ENCODE peak calls at places on chromosomes 3 and 15, in eight cellular contexts. W is upper lobe of left lung, E is lower leg skin, V is AG09309, M is AG04449, G is GM12865, A is tibial nerve, H is NB4. P is an unnamed sample.
A peak's percentile ranks its signal among the peaks of the same experiment; 100 is the strongest.

GRCh38 chr15:56964182-56964581 is 45.7 kb downstream of the TCF12 start:
- DNase-seq in E (no peak), W (no peak), M (no peak), H (no peak), A (no peak), V (no peak), G (peak; percentile 54), P (no peak)

GRCh38 chr15:74651251-74651741 is 35.7 kb downstream of the CLK3 start:
- DNase-seq in G (no peak), E (no peak), H (no peak), M (no peak), W (no peak), A (no peak), V (no peak), P (no peak)

GRCh38 chr3:22922317-22922716 is 280.8 kb upstream of the UBE2E2 start:
- DNase-seq in V (no peak), H (peak; percentile 6), M (no peak), G (peak; percentile 38), E (no peak), W (no peak), A (no peak), P (no peak)

GRCh38 chr15:61906961-61907752 is 153.1 kb downstream of the VPS13C start:
- DNase-seq in H (no peak), V (no peak), A (no peak), W (no peak), G (no peak), E (no peak), M (no peak), P (no peak)

GRCh38 chr15:85482896-85483295 is 102.5 kb downstream of the AKAP13 start:
- DNase-seq in V (peak; percentile 74), G (no peak), M (peak; percentile 77), E (no peak), W (no peak), H (peak; percentile 58), A (no peak), P (no peak)

GRCh38 chr3:43872901-43873300 is 182.2 kb downstream of the ABHD5 start:
- DNase-seq in M (no peak), W (no peak), E (no peak), V (peak; percentile 32), H (no peak), G (no peak), A (no peak), P (no peak)

GRCh38 chr15:40844543-40844981 is 714 bp downstream of the SPINT1 start:
- DNase-seq in G (peak; percentile 29), H (peak; percentile 77), A (no peak), M (no peak), E (no peak), W (peak; percentile 36), V (no peak), P (no peak)

GRCh38 chr3:125381743-125382142 is 6.6 kb upstream of the ZNF148 start:
- DNase-seq in V (no peak), E (no peak), G (peak; percentile 78), M (no peak), A (no peak), W (no peak), H (peak; percentile 15), P (no peak)

GRCh38 chr3:3296858-3297430 is 117.5 kb upstream of the CRBN start:
- DNase-seq in H (no peak), W (no peak), E (no peak), V (no peak), A (no peak), M (no peak), G (no peak), P (no peak)

GRCh38 chr3:31361391-31362273 is 171.1 kb upstream of the STT3B start:
- DNase-seq in W (no peak), G (no peak), V (peak; percentile 67), H (no peak), M (peak; percentile 49), E (no peak), A (no peak), P (no peak)

GRCh38 chr3:30496496-30496966 is 109.9 kb upstream of the TGFBR2 start:
- DNase-seq in G (no peak), E (peak; percentile 53), A (peak; percentile 49), V (no peak), H (peak; percentile 14), W (no peak), M (no peak), P (no peak)

GRCh38 chr3:134311265-134311664 is 60.6 kb upstream of the RYK start:
- DNase-seq in V (no peak), G (no peak), W (no peak), M (no peak), E (no peak), A (no peak), H (no peak), P (no peak)

GRCh38 chr15:100249096-100249815 is 92.5 kb downstream of the ADAMTS17 start:
- DNase-seq in V (no peak), A (no peak), G (no peak), W (peak; percentile 5), H (no peak), E (no peak), M (no peak), P (no peak)

GRCh38 chr3:15258720-15259119 is 52.7 kb downstream of the CAPN7 start:
- DNase-seq in E (no peak), G (no peak), M (no peak), A (no peak), W (no peak), V (no peak), H (no peak), P (no peak)

GRCh38 chr3:159775372-159775961 is 213.2 kb upstream of the IL12A start:
- DNase-seq in M (no peak), V (peak; percentile 52), H (no peak), E (peak; percentile 35), W (no peak), A (no peak), G (no peak), P (no peak)

GRCh38 chr3:97291901-97292300 is 472.7 kb upstream of the ARL6 start:
- DNase-seq in A (no peak), H (no peak), W (no peak), M (no peak), G (no peak), E (no peak), V (no peak), P (no peak)

GRCh38 chr3:170992854-170993253 is 33.7 kb downstream of the SLC2A2 start:
- DNase-seq in G (peak; percentile 11), V (no peak), M (no peak), A (no peak), E (no peak), H (no peak), W (no peak), P (no peak)

GRCh38 chr3:66035763-66036477 is 2.8 kb downstream of the MAGI1 start:
- DNase-seq in H (no peak), V (no peak), A (no peak), E (no peak), M (no peak), G (no peak), W (no peak), P (peak; percentile 59)

GRCh38 chr15:74036271-74037170 is 42.0 kb downstream of the PML start:
- DNase-seq in W (peak; percentile 57), A (peak; percentile 62), H (peak; percentile 46), G (no peak), V (no peak), M (no peak), E (no peak), P (peak; percentile 23)

GRCh38 chr3:41863024-41863423 is 98.9 kb downstream of the ULK4 start:
- DNase-seq in W (no peak), M (no peak), A (no peak), E (no peak), H (no peak), G (peak; percentile 24), V (no peak), P (no peak)
- TF ChIP-seq CTCF in W (no peak), M (no peak), A (no peak), E (no peak), H (no peak), G (peak; percentile 10), V (no peak), P (peak; percentile 6)

GRCh38 chr3:195441051-195441450 is 1.8 kb downstream of the ACAP2 start:
- DNase-seq in G (no peak), H (no peak), W (no peak), E (no peak), M (no peak), V (no peak), A (no peak), P (no peak)
- H3K4me3 ChIP-seq in G (peak overlapping the region; percentile 82), H (peak overlapping the region; percentile 86), W (no peak overlapping the region), E (no peak overlapping the region), M (peak overlapping the region; percentile 87), V (peak overlapping the region; percentile 85), A (peak overlapping the region; percentile 99), P (peak overlapping the region; percentile 88)

GRCh38 chr3:48698891-48699290 is 13.2 kb upstream of the NCKIPSD start:
- DNase-seq in E (no peak), M (no peak), G (no peak), H (no peak), A (no peak), W (no peak), V (no peak), P (no peak)

GRCh38 chr3:48700750-48701405 is 15.2 kb upstream of the NCKIPSD start:
- DNase-seq in W (no peak), H (no peak), V (no peak), A (no peak), G (no peak), M (no peak), E (no peak), P (no peak)

GRCh38 chr3:48696156-48696555 is 10.4 kb upstream of the NCKIPSD start:
- DNase-seq in W (no peak), A (no peak), H (no peak), M (no peak), G (no peak), E (no peak), V (no peak), P (no peak)

GRCh38 chr3:48695113-48695753 is 9.5 kb upstream of the NCKIPSD start:
- DNase-seq in M (no peak), G (no peak), H (no peak), E (peak; percentile 75), V (no peak), A (peak; percentile 68), W (no peak), P (no peak)

GRCh38 chr3:48697952-48698351 is 12.2 kb upstream of the NCKIPSD start:
- DNase-seq in E (no peak), M (no peak), V (no peak), G (no peak), W (no peak), H (no peak), A (no peak), P (no peak)
- TF ChIP-seq CTCF in E (no peak), M (no peak), V (peak; percentile 6), G (no peak), W (no peak), H (no peak), A (no peak), P (peak; percentile 2)

GRCh38 chr15:96802870-96803269 is 472.4 kb downstream of the NR2F2 start:
- DNase-seq in W (no peak), H (no peak), A (no peak), G (no peak), V (no peak), M (no peak), E (no peak), P (no peak)

GRCh38 chr15:96804754-96805153 is 474.3 kb downstream of the NR2F2 start:
- DNase-seq in G (no peak), M (no peak), W (no peak), E (no peak), H (no peak), V (no peak), A (no peak), P (no peak)

GRCh38 chr15:96807361-96807760 is 476.9 kb downstream of the NR2F2 start:
- DNase-seq in W (no peak), A (no peak), V (no peak), G (no peak), H (no peak), M (no peak), E (no peak), P (no peak)
- H3K4me3 ChIP-seq in W (no peak overlapping the region), A (no peak overlapping the region), V (no peak overlapping the region), G (no peak overlapping the region), H (no peak overlapping the region), M (no peak overlapping the region), E (no peak overlapping the region), P (no peak overlapping the region)